ENCODE peak calls at places on chromosomes 5 and 9, in seven cellular contexts. W is uterus, X is aorta, L is stomach, H is right atrium auricular region, I is neuronal stem cell, Q is WERI-Rb-1. K is an unnamed sample. For H3K36me3, the result is how much of the 10 kb centered on the place peaks cover.

GRCh38 chr5:131542723-131543122 is 92.3 kb downstream of the RAPGEF6 start:
- DNase-seq in L (no peak), I (no peak), W (no peak), H (no peak), X (no peak), Q (no peak), K (no peak)

GRCh38 chr9:15426019-15426418 is 3.3 kb downstream of the SNAPC3 start:
- DNase-seq in H (no peak), X (no peak), L (no peak), I (no peak), W (no peak), Q (no peak), K (no peak)

GRCh38 chr5:88610586-88610985 is 272.4 kb downstream of the MEF2C start:
- DNase-seq in L (no peak), H (no peak), X (no peak), Q (no peak), W (no peak), I (no peak), K (no peak)

GRCh38 chr5:6319116-6319515 is 59.2 kb downstream of the MED10 start:
- DNase-seq in X (no peak), L (no peak), I (no peak), Q (no peak), W (no peak), H (no peak), K (no peak)

GRCh38 chr9:133505901-133506652 is 18.7 kb downstream of the MYMK start:
- DNase-seq in H (peak), I (no peak), Q (no peak), L (no peak), W (peak), X (peak), K (no peak)

GRCh38 chr9:133263557-133263956 is 11.4 kb downstream of the ABO start:
- DNase-seq in L (no peak), H (no peak), Q (no peak), I (no peak), X (no peak), W (no peak), K (no peak)

GRCh38 chr9:134925011-134925511 is 7.3 kb upstream of the FCN1 start:
- DNase-seq in I (no peak), Q (no peak), L (no peak), W (no peak), H (no peak), X (peak), K (no peak)

GRCh38 chr5:59609501-59610265 is 283.8 kb downstream of the PDE4D start:
- DNase-seq in W (no peak), Q (no peak), I (no peak), L (no peak), H (no peak), X (no peak), K (no peak)

GRCh38 chr5:136375920-136376319 is 10.6 kb upstream of the TRPC7 start:
- DNase-seq in H (no peak), X (no peak), I (no peak), L (no peak), W (no peak), Q (no peak), K (no peak)

GRCh38 chr5:121691478-121691877 is 160.2 kb upstream of the FTMT start:
- DNase-seq in L (peak), W (no peak), I (no peak), Q (no peak), X (no peak), H (no peak), K (no peak)

GRCh38 chr9:6417186-6417585 is 4.2 kb downstream of the UHRF2 start:
- DNase-seq in H (no peak), Q (no peak), I (no peak), L (no peak), W (no peak), X (no peak), K (no peak)

GRCh38 chr5:72246954-72247442 is 73.0 kb downstream of the MRPS27 start:
- DNase-seq in L (no peak), X (no peak), Q (no peak), W (no peak), I (no peak), H (no peak), K (no peak)

GRCh38 chr5:137393196-137393993 is 105.7 kb downstream of the SPOCK1 start:
- DNase-seq in X (no peak), W (no peak), L (no peak), Q (no peak), H (no peak), I (no peak), K (no peak)

GRCh38 chr5:167244583-167244982 is 1046.9 kb upstream of the WWC1 start:
- DNase-seq in L (no peak), H (no peak), X (no peak), Q (peak), W (no peak), I (peak), K (peak)

GRCh38 chr5:16916262-16916878 is 19.7 kb downstream of the MYO10 start:
- DNase-seq in I (no peak), W (no peak), X (no peak), Q (no peak), L (no peak), H (no peak), K (no peak)

GRCh38 chr9:117414220-117414905 is 494 bp downstream of the ASTN2 start:
- DNase-seq in W (no peak), I (no peak), L (peak), X (peak), H (no peak), Q (peak), K (peak)

GRCh38 chr5:181160144-181160754 is 12.9 kb downstream of the OR2V2 start:
- DNase-seq in I (peak), L (no peak), X (peak), Q (peak), H (no peak), W (peak), K (peak)

GRCh38 chr9:7402704-7403389 is 396.7 kb downstream of the DMAC1 start:
- DNase-seq in I (no peak), H (no peak), X (no peak), Q (no peak), W (no peak), L (no peak), K (peak)

GRCh38 chr9:126516936-126517750 is 96.6 kb upstream of the LMX1B start:
- DNase-seq in X (peak), L (no peak), W (peak), I (no peak), H (peak), Q (no peak), K (peak)

GRCh38 chr5:73264626-73265025 is 91.6 kb downstream of the TMEM174 start:
- DNase-seq in X (no peak), H (no peak), I (no peak), W (no peak), L (no peak), Q (no peak), K (no peak)

GRCh38 chr5:144390133-144390532 is 219.5 kb downstream of the KCTD16 start:
- DNase-seq in Q (peak), H (no peak), X (no peak), W (no peak), L (peak), I (no peak), K (peak)

GRCh38 chr9:128823903-128824406 is 5.6 kb downstream of the SPOUT1 start:
- DNase-seq in W (no peak), Q (no peak), H (no peak), X (no peak), I (no peak), L (peak), K (no peak)

GRCh38 chr5:643351-643801 is 31.2 kb downstream of the CEP72 start:
- DNase-seq in X (peak), H (no peak), I (no peak), W (no peak), L (no peak), Q (no peak), K (no peak)

GRCh38 chr5:88689662-88690351 is 193.2 kb downstream of the MEF2C start:
- DNase-seq in L (no peak), W (no peak), X (no peak), H (no peak), I (no peak), Q (no peak), K (peak)

GRCh38 chr9:2991292-2991691 is 147.4 kb upstream of the PUM3 start:
- DNase-seq in I (no peak), L (no peak), Q (no peak), H (no peak), X (no peak), W (no peak), K (no peak)

GRCh38 chr9:35756743-35757526 is 2.9 kb upstream of the MSMP start:
- DNase-seq in Q (peak), X (peak), L (peak), I (peak), H (peak), W (peak), K (peak)

GRCh38 chr5:91641730-91642350 is 258.7 kb upstream of the ARRDC3 start:
- DNase-seq in H (no peak), I (peak), W (no peak), X (no peak), Q (no peak), L (no peak), K (peak)

GRCh38 chr9:116589392-116590354 is 97.4 kb upstream of the TRIM32 start:
- DNase-seq in H (no peak), W (no peak), X (no peak), L (no peak), I (no peak), Q (peak), K (peak)

GRCh38 chr5:59351076-59351794 is 542.3 kb downstream of the PDE4D start:
- DNase-seq in Q (no peak), L (no peak), X (no peak), I (no peak), H (no peak), W (peak), K (no peak)

GRCh38 chr5:117999939-118000549 is 988.3 kb downstream of the DTWD2 start:
- DNase-seq in X (no peak), I (no peak), W (no peak), Q (no peak), L (no peak), H (no peak), K (no peak)

GRCh38 chr9:21579209-21579608 is 97.1 kb upstream of the IFNE start:
- DNase-seq in X (no peak), W (no peak), I (no peak), Q (no peak), H (no peak), L (no peak), K (no peak)

GRCh38 chr9:92726348-92726747 is 38.3 kb downstream of the BICD2 start:
- DNase-seq in H (peak), W (no peak), L (peak), Q (no peak), I (no peak), X (peak), K (no peak)
- H3K36me3 ChIP-seq in H (under half), W (under half), L (half or more), Q (half or more), I (half or more), X (under half), K (under half)

GRCh38 chr9:90974007-90974406 is 172.4 kb downstream of the SYK start:
- DNase-seq in L (no peak), Q (no peak), X (no peak), I (no peak), W (no peak), H (no peak), K (no peak)

GRCh38 chr9:90972057-90972456 is 170.4 kb downstream of the SYK start:
- DNase-seq in L (no peak), X (no peak), H (no peak), W (no peak), I (no peak), Q (no peak), K (no peak)

GRCh38 chr9:90969021-90969675 is 167.5 kb downstream of the SYK start:
- DNase-seq in Q (peak), I (no peak), X (no peak), L (no peak), W (no peak), H (peak), K (no peak)

GRCh38 chr9:90967171-90967570 is 165.6 kb downstream of the SYK start:
- DNase-seq in Q (no peak), H (no peak), X (no peak), W (no peak), L (no peak), I (no peak), K (peak)

GRCh38 chr9:90970603-90971002 is 169.0 kb downstream of the SYK start:
- DNase-seq in Q (no peak), I (no peak), H (no peak), W (no peak), X (no peak), L (no peak), K (no peak)
- H3K4me3 ChIP-seq in Q (no peak), I (no peak), H (no peak), W (no peak), X (no peak), L (no peak), K (no peak)

GRCh38 chr9:137181680-137182079 is 6.7 kb downstream of the ANAPC2 start:
- DNase-seq in Q (no peak), L (no peak), H (no peak), X (no peak), I (no peak), W (no peak), K (peak)
- H3K36me3 ChIP-seq in Q (under half), L (half or more), H (half or more), X (under half), I (half or more), W (under half), K (under half)

DNA sequence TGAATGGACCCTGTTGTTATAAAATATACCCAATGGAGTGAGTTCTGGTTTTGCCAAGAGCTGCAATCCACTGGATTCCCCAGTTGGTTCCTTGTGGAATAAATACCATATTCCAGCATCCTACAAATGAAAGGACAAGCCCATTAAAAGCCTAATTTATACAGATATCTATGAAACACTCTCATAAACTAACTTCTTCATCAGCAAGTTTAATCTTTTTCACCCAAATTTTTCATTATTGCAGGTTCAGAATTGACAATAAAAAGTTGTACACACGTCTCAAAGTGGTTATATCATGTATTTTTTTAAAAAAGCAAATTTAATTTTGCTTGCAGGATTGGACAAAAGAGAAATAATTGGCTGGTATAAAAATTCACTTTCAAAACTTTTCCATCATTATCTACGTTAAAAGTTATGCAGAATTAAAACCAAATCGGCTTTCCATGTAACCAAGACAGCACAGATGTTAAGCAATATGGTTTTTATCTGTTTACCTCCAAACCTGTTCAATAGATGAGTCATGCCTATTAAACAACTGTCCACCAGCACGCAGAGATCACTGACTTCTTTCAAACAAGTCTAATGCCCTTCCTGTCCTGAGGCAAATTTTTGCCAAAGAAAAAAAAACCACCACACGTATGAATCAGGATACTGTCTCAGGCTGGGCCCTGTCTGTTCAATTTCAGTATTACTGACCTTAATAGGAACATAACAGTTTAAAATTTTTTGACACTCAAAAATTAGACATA is 42.5 kb downstream of the CEMIP2 start:
- DNase-seq in Q (no peak), H (no peak), I (no peak), X (no peak), L (no peak), W (no peak), K (no peak)
- H3K4me3 ChIP-seq in Q (no peak), H (no peak), I (no peak), X (no peak), L (no peak), W (no peak), K (no peak)

GRCh38 chr9:111586378-111586777 is 13.1 kb downstream of the PTGR1 start:
- DNase-seq in I (no peak), Q (no peak), L (no peak), X (no peak), W (no peak), H (no peak), K (no peak)
- H3K36me3 ChIP-seq in I (under half), Q (half or more), L (half or more), X (under half), W (under half), H (under half), K (under half)

GRCh38 chr5:66744040-66744439 is 147.8 kb downstream of the MAST4 start:
- DNase-seq in I (no peak), W (no peak), Q (no peak), H (no peak), X (no peak), L (no peak), K (no peak)

GRCh38 chr5:66743344-66743743 is 147.2 kb downstream of the MAST4 start:
- DNase-seq in L (no peak), W (no peak), I (no peak), H (no peak), X (no peak), Q (no peak), K (no peak)

GRCh38 chr5:66742896-66743247 is 146.7 kb downstream of the MAST4 start:
- DNase-seq in H (no peak), L (no peak), W (no peak), X (no peak), Q (no peak), I (no peak), K (no peak)

GRCh38 chr5:66741394-66741793 is 145.2 kb downstream of the MAST4 start:
- DNase-seq in Q (no peak), I (no peak), X (no peak), H (no peak), L (peak), W (no peak), K (no peak)

DNA sequence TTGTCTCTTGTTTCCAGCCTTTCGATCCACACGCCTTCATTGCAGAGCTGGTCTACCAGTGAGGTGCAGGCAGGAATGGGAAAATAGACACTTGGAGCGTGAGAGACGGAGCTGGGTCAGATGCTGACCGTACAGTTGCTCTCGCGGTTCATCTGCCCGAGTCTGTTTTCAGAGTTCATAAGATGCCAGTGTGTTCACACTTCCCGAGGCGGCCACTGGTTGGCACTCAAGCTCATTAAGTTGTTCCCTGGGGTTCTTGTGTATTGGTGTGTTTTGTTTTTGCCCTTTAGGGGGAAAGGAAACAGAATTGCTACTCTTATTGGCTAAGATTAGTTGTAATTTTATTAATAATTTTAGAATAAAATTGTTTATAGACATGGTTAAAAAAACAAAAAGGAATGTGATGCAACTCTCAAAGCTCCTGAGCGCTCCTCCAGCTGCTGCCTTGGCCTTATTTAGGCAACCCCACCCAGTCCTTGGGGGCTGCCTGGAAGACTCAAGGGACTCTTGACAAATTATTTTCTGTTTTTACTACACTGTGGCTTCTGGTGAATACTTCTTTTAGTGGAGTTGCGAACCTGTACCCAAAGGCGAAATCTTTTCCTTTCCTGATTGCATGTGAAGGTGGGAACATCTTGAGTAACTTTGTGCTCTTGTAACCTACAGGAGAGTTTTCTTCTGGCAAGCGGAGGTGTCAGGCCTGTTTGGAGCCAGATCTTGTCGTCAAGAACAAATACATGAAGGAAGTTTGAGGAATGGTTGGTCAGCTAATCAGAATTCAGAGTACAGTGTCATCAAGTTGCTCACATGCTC is 146.1 kb downstream of the MAST4 start:
- DNase-seq in I (no peak), W (no peak), X (no peak), H (no peak), Q (peak), L (peak), K (peak)
- H3K4me3 ChIP-seq in I (no peak), W (no peak), X (no peak), H (no peak), Q (no peak), L (no peak), K (no peak)

GRCh38 chr9:130888146-130888885 is 8.3 kb downstream of the QRFP start:
- DNase-seq in Q (no peak), X (no peak), I (no peak), W (no peak), H (no peak), L (no peak), K (no peak)
- H3K36me3 ChIP-seq in Q (half or more), X (under half), I (half or more), W (under half), H (half or more), L (half or more), K (under half)

GRCh38 chr9:94921656-94922055 is 195.2 kb downstream of the AOPEP start:
- DNase-seq in X (no peak), L (no peak), W (no peak), I (no peak), H (no peak), Q (no peak), K (no peak)
- H3K4me3 ChIP-seq in X (no peak), L (no peak), W (no peak), I (no peak), H (no peak), Q (no peak), K (no peak)

GRCh38 chr5:170269579-170269978 is 28.0 kb downstream of the LCP2 start:
- DNase-seq in W (no peak), H (no peak), I (no peak), Q (no peak), L (no peak), X (no peak), K (no peak)
- H3K36me3 ChIP-seq in W (under half), H (under half), I (under half), Q (under half), L (under half), X (under half), K (under half)